ENCODE peak calls at places on chromosomes 4 and X, in six cellular contexts. P, Q, E, K, H and N are unnamed samples.

GRCh38 chr4:100428051-100428450 is 89.8 kb downstream of the EMCN start:
- DNase-seq in P (no peak), Q (no peak), E (no peak), K (no peak), H (no peak), N (no peak)

GRCh38 chr4:123621072-123621705 is 224.6 kb downstream of the SPRY1 start:
- DNase-seq in P (no peak), Q (no peak), E (no peak), K (no peak), H (peak), N (no peak)

GRCh38 chr4:6988016-6988715 is 55.0 kb upstream of the TADA2B start:
- DNase-seq in P (no peak), Q (no peak), E (no peak), K (no peak), H (no peak), N (no peak)

GRCh38 chrX:135505356-135505755 is 15.1 kb upstream of the INTS6L start:
- DNase-seq in P (no peak), Q (no peak), E (no peak), K (no peak), H (no peak), N (no peak)

GRCh38 chr4:68283714-68284113 is 38.2 kb upstream of the TMPRSS11B start:
- DNase-seq in P (no peak), Q (no peak), E (no peak), K (no peak), H (no peak), N (no peak)

GRCh38 chrX:71095971-71096701 is 485 bp downstream of the FOXO4 start:
- DNase-seq in P (no peak), Q (no peak), E (peak), K (no peak), H (peak), N (no peak)

GRCh38 chrX:49840679-49841078 is 11.6 kb downstream of the PAGE4 start:
- DNase-seq in P (no peak), Q (peak), E (no peak), K (no peak), H (peak), N (peak)

GRCh38 chr4:128191115-128191897 is 96.3 kb downstream of the PGRMC2 start:
- DNase-seq in P (no peak), Q (peak), E (no peak), K (peak), H (peak), N (peak)

GRCh38 chr4:84484274-84484673 is 14.8 kb downstream of the NKX6-1 start:
- DNase-seq in P (no peak), Q (no peak), E (no peak), K (no peak), H (no peak), N (no peak)

GRCh38 chr4:159747983-159748382 is 645.1 kb downstream of the RAPGEF2 start:
- DNase-seq in P (no peak), Q (no peak), E (no peak), K (no peak), H (no peak), N (no peak)

GRCh38 chr4:95510145-95510544 is 38.6 kb downstream of the UNC5C start:
- DNase-seq in P (no peak), Q (no peak), E (no peak), K (no peak), H (no peak), N (no peak)

GRCh38 chr4:22874334-22874912 is 181.7 kb downstream of the GBA3 start:
- DNase-seq in P (no peak), Q (no peak), E (no peak), K (no peak), H (no peak), N (no peak)

GRCh38 chr4:22875592-22876257 is 183.0 kb downstream of the GBA3 start:
- DNase-seq in P (no peak), Q (no peak), E (no peak), K (no peak), H (no peak), N (no peak)

GRCh38 chr4:22877653-22878052 is 184.9 kb downstream of the GBA3 start:
- DNase-seq in P (no peak), Q (no peak), E (no peak), K (no peak), H (no peak), N (no peak)

GRCh38 chr4:22873899-22874298 is 181.2 kb downstream of the GBA3 start:
- DNase-seq in P (no peak), Q (no peak), E (no peak), K (no peak), H (no peak), N (no peak)

GRCh38 chr4:22876281-22876680 is 183.5 kb downstream of the GBA3 start:
- DNase-seq in P (no peak), Q (no peak), E (no peak), K (no peak), H (no peak), N (no peak)
- TF ChIP-seq POLR2A in P (no peak), Q (no peak), E (no peak), K (no peak), H (no peak), N (no peak)

GRCh38 chrX:105822138-105823091 is at the start of gene NRK:
- DNase-seq in P (no peak), Q (peak), E (no peak), K (no peak), H (peak), N (peak)

GRCh38 chrX:105823092-105823454 is 734 bp downstream of the NRK start:
- DNase-seq in P (no peak), Q (no peak), E (no peak), K (no peak), H (no peak), N (no peak)

GRCh38 chrX:105816517-105816916 is 5.8 kb upstream of the NRK start:
- DNase-seq in P (no peak), Q (no peak), E (no peak), K (no peak), H (no peak), N (no peak)

GRCh38 chrX:105820247-105820646 is 2.1 kb upstream of the NRK start:
- DNase-seq in P (no peak), Q (no peak), E (no peak), K (no peak), H (no peak), N (no peak)

GRCh38 chrX:105821471-105822081 is 763 bp upstream of the NRK start:
- DNase-seq in P (no peak), Q (peak), E (no peak), K (no peak), H (no peak), N (peak)
- H3K4me3 ChIP-seq in P (peak), Q (no peak), E (no peak), K (no peak), H (no peak), N (peak)

GRCh38 chrX:33324099-33324498 is 112.8 kb upstream of the DMD start:
- DNase-seq in P (no peak), Q (no peak), E (no peak), K (no peak), H (no peak), N (no peak)
- TF ChIP-seq CTCF in P (no peak), Q (no peak), E (no peak), K (no peak), H (no peak), N (no peak)

GRCh38 chr4:39529534-39529933 is 2.3 kb upstream of the UGDH start:
- DNase-seq in P (no peak), Q (no peak), E (no peak), K (no peak), H (no peak), N (no peak)

GRCh38 chr4:39527296-39528055 is at the start of gene UGDH:
- DNase-seq in P (peak), Q (peak), E (peak), K (peak), H (peak), N (peak)

GRCh38 chr4:39526283-39526682 is 956 bp downstream of the UGDH start:
- DNase-seq in P (no peak), Q (no peak), E (no peak), K (no peak), H (no peak), N (no peak)

GRCh38 chr4:39526810-39527295 is 386 bp downstream of the UGDH start:
- DNase-seq in P (no peak), Q (no peak), E (no peak), K (peak), H (no peak), N (no peak)

GRCh38 chr4:39528056-39528465 is 822 bp upstream of the UGDH start:
- DNase-seq in P (no peak), Q (no peak), E (peak), K (peak), H (no peak), N (no peak)
- TF ChIP-seq POLR2A in P (no peak), Q (no peak), E (no peak), K (no peak), H (no peak), N (no peak)

GRCh38 chr4:5887011-5887360 is 5.9 kb downstream of the CRMP1 start:
- DNase-seq in P (no peak), Q (no peak), E (no peak), K (no peak), H (no peak), N (no peak)

GRCh38 chr4:5887361-5888221 is 5.3 kb downstream of the CRMP1 start:
- DNase-seq in P (no peak), Q (no peak), E (no peak), K (no peak), H (no peak), N (no peak)

GRCh38 chr4:5888706-5889696 is 3.9 kb downstream of the CRMP1 start:
- DNase-seq in P (no peak), Q (no peak), E (no peak), K (no peak), H (no peak), N (no peak)

GRCh38 chr4:5890063-5890727 is 2.7 kb downstream of the CRMP1 start:
- DNase-seq in P (no peak), Q (no peak), E (no peak), K (no peak), H (no peak), N (no peak)

DNA sequence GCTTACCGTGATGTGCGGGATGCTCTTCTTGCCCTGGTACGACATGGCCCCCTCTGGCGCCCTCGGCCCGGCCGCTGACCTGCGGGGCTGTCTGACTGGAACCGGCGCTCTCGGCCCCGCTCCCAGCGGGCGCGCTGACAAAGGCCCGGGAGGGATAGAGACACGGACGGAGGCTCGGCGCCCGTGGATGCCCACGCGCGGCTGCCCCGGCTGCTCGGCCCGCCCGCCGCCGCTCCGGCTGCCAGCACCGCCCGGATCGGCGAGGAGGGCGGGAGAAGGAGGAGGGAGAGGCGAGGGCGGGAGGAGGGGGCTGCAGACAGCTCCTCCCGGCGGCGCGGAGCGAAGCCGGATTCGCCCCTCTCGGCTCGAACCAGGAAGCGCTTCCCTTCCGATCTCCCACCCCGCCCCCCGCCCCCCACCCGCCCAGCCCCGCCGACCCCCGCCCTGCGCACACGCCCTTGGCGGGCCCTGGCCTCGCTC is 4.6 kb downstream of the CRMP1 start:
- DNase-seq in P (no peak), Q (no peak), E (no peak), K (no peak), H (no peak), N (no peak)
- H3K4me3 ChIP-seq in P (peak), Q (no peak), E (peak), K (peak), H (peak), N (peak)

GRCh38 chr4:74751856-74752255 is 42.5 kb downstream of the BTC start:
- DNase-seq in P (no peak), Q (no peak), E (no peak), K (no peak), H (no peak), N (no peak)
- TF ChIP-seq CTCF in P (no peak), Q (no peak), E (no peak), K (no peak), H (no peak), N (no peak)

DNA sequence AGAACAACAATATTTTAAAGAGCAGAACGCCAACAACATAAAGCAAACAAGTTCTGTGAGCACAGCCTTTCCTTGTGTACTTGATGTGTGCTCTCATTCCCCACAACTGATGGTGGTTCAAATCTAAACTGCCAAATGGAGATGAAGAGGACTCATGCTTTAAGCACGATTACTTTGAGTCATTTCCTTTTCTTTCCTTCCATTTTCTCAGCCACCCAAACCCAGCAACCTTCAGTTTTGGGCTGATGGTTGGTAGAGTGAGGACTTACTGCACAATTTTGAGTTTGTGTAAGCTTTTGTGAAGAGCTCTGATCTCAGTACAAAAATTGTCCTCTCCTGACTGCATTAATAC is 1.7 kb downstream of the NSD2 start:
- DNase-seq in P (no peak), Q (no peak), E (no peak), K (no peak), H (no peak), N (no peak)
- TF ChIP-seq POLR2A in P (no peak), Q (no peak), E (no peak), K (no peak), H (no peak), N (no peak)

GRCh38 chr4:4884611-4885010 is 25.1 kb downstream of the MSX1 start:
- DNase-seq in P (peak), Q (no peak), E (no peak), K (no peak), H (no peak), N (no peak)

GRCh38 chr4:4890574-4891260 is 31.3 kb downstream of the MSX1 start:
- DNase-seq in P (no peak), Q (no peak), E (no peak), K (no peak), H (no peak), N (no peak)

GRCh38 chr4:4888695-4889094 is 29.2 kb downstream of the MSX1 start:
- DNase-seq in P (no peak), Q (no peak), E (no peak), K (no peak), H (no peak), N (no peak)

GRCh38 chr4:4889781-4890180 is 30.3 kb downstream of the MSX1 start:
- DNase-seq in P (no peak), Q (no peak), E (no peak), K (no peak), H (no peak), N (no peak)

GRCh38 chr4:4887426-4887825 is 28.0 kb downstream of the MSX1 start:
- DNase-seq in P (peak), Q (no peak), E (no peak), K (no peak), H (no peak), N (no peak)
- H3K4me3 ChIP-seq in P (no peak), Q (no peak), E (no peak), K (no peak), H (no peak), N (no peak)

GRCh38 chrX:15242899-15243555 is 26.9 kb downstream of the ASB9 start:
- DNase-seq in P (no peak), Q (peak), E (no peak), K (no peak), H (peak), N (peak)
- TF ChIP-seq CTCF in P (no peak), Q (peak), E (peak), K (no peak), H (peak), N (peak)

GRCh38 chrX:101485212-101486064 is at the start of gene ARMCX4:
- DNase-seq in P (no peak), Q (peak), E (peak), K (peak), H (peak), N (peak)
- TF ChIP-seq POLR2A in P (no peak), Q (no peak), E (peak), K (no peak), H (no peak), N (peak)